ENCODE peak calls at places on chromosomes 13 and 19, in eight cellular contexts. U is progenitor cell of endocrine pancreas, G is thoracic aorta, J is astrocyte of the cerebellum, D is mesothelial cell of epicardium, M is lower lobe of right lung, H is PC-9, S is RWPE1. N is an unnamed sample.

GRCh38 chr19:46546194-46546896 is 50.7 kb upstream of the PNMA8B start:
- DNase-seq in U (no peak), G (no peak), J (no peak), D (no peak), M (peak), H (peak), S (peak), N (no peak)

GRCh38 chr13:110625771-110626321 is 10.5 kb downstream of the NAXD start:
- DNase-seq in U (no peak), G (no peak), J (no peak), D (no peak), M (no peak), H (no peak), S (no peak), N (no peak)

GRCh38 chr19:38030681-38031422 is 123.8 kb downstream of the SIPA1L3 start:
- DNase-seq in U (no peak), G (no peak), J (no peak), D (no peak), M (no peak), H (no peak), S (no peak), N (no peak)

GRCh38 chr19:56671613-56671994 is at the start of gene ZNF835:
- DNase-seq in U (no peak), G (peak), J (peak), D (no peak), M (peak), H (no peak), S (no peak), N (no peak)

GRCh38 chr13:36370108-36370429 is 23.9 kb upstream of the SPART start:
- DNase-seq in U (no peak), G (no peak), J (no peak), D (no peak), M (no peak), H (no peak), S (no peak), N (no peak)

GRCh38 chr19:2775556-2776430 is 7.3 kb downstream of the SGTA start:
- DNase-seq in U (no peak), G (no peak), J (peak), D (no peak), M (peak), H (no peak), S (no peak), N (no peak)

GRCh38 chr19:51760811-51761356 is at the start of gene FPR2:
- DNase-seq in U (no peak), G (no peak), J (no peak), D (no peak), M (no peak), H (no peak), S (no peak), N (no peak)

GRCh38 chr13:39527961-39528720 is 74.9 kb downstream of the LHFPL6 start:
- DNase-seq in U (no peak), G (no peak), J (peak), D (no peak), M (no peak), H (peak), S (peak), N (no peak)

GRCh38 chr13:73910733-73911132 is 223.5 kb downstream of the KLF12 start:
- DNase-seq in U (no peak), G (no peak), J (no peak), D (no peak), M (no peak), H (no peak), S (no peak), N (no peak)

GRCh38 chr19:45506991-45507863 is at the start of gene VASP:
- DNase-seq in U (peak), G (peak), J (peak), D (peak), M (peak), H (peak), S (peak), N (peak)

GRCh38 chr13:30088312-30088855 is 219.0 kb downstream of the KATNAL1 start:
- DNase-seq in U (no peak), G (no peak), J (no peak), D (no peak), M (no peak), H (no peak), S (no peak), N (no peak)

GRCh38 chr13:31862828-31863227 is 123.5 kb downstream of the RXFP2 start:
- DNase-seq in U (no peak), G (no peak), J (no peak), D (no peak), M (no peak), H (no peak), S (no peak), N (no peak)

GRCh38 chr13:107847406-107847805 is 367.9 kb downstream of the LIG4 start:
- DNase-seq in U (no peak), G (no peak), J (no peak), D (no peak), M (no peak), H (no peak), S (no peak), N (no peak)

GRCh38 chr19:44817725-44818469 is 9.0 kb downstream of the BCAM start:
- DNase-seq in U (no peak), G (no peak), J (no peak), D (no peak), M (no peak), H (no peak), S (no peak), N (no peak)

GRCh38 chr13:46622013-46622917 is 69.3 kb downstream of the LRCH1 start:
- DNase-seq in U (no peak), G (no peak), J (no peak), D (no peak), M (no peak), H (no peak), S (no peak), N (no peak)

GRCh38 chr13:46624821-46625220 is 71.9 kb downstream of the LRCH1 start:
- DNase-seq in U (no peak), G (no peak), J (no peak), D (no peak), M (no peak), H (no peak), S (no peak), N (no peak)

GRCh38 chr13:46621133-46621532 is 68.2 kb downstream of the LRCH1 start:
- DNase-seq in U (no peak), G (no peak), J (no peak), D (no peak), M (no peak), H (no peak), S (no peak), N (no peak)

GRCh38 chr13:46624353-46624752 is 71.4 kb downstream of the LRCH1 start:
- DNase-seq in U (no peak), G (no peak), J (no peak), D (no peak), M (no peak), H (no peak), S (no peak), N (no peak)

GRCh38 chr13:46622918-46623256 is 69.9 kb downstream of the LRCH1 start:
- DNase-seq in U (no peak), G (no peak), J (peak), D (no peak), M (no peak), H (no peak), S (no peak), N (no peak)
- TF ChIP-seq CTCF in U (no peak), G (no peak), J (no peak), D (no peak), M (no peak), H (no peak), S (no peak), N (no peak)

GRCh38 chr19:29772696-29773095 is 39.1 kb upstream of the CCNE1 start:
- DNase-seq in U (no peak), G (no peak), J (no peak), D (no peak), M (no peak), H (no peak), S (no peak), N (no peak)

GRCh38 chr19:29769997-29770396 is 41.8 kb upstream of the CCNE1 start:
- DNase-seq in U (no peak), G (no peak), J (no peak), D (no peak), M (no peak), H (no peak), S (no peak), N (no peak)

GRCh38 chr19:29773141-29773540 is 38.6 kb upstream of the CCNE1 start:
- DNase-seq in U (no peak), G (no peak), J (no peak), D (no peak), M (no peak), H (no peak), S (no peak), N (no peak)

GRCh38 chr19:29770653-29771052 is 41.1 kb upstream of the CCNE1 start:
- DNase-seq in U (no peak), G (no peak), J (no peak), D (no peak), M (no peak), H (no peak), S (no peak), N (no peak)

DNA sequence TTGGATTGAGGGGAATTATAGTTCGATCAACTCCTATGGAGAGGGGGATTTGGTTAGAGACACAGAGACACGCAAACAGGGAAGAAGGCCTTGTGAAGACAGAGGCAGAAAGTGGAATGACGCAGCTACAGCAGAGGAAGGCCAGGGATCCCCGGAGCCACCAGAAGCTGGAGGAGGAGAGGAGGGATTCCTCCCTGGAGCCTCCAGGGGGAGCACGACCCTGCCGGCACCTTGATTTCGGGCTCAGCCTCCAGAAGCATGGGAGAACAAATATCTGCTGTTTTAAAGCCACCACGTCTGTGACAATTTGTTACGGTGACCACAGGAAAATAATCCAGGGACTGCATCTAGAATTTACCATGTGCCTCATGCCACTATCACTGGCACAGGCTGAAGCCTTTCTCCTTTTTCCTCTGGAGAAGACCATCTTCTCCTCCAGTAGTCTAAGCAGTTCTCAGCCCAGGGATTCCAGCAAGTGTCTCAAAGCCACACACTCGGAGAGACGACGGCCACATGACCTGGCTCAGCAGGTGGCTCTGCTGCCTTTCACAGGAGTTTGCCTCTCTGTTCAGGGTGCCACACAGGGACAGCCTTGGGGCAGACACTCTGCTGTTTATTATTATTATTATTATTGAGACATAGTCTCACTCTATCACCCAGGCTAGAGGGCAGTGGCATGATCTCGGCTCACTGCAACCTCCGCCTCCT is 39.9 kb upstream of the CCNE1 start:
- DNase-seq in U (peak), G (no peak), J (no peak), D (peak), M (no peak), H (peak), S (peak), N (peak)
- TF ChIP-seq CTCF in U (peak), G (peak), J (peak), D (peak), M (peak), H (peak), S (peak), N (peak)

GRCh38 chr19:12665281-12665573 is 1.3 kb downstream of the MAN2B1 start:
- DNase-seq in U (no peak), G (no peak), J (no peak), D (no peak), M (peak), H (no peak), S (no peak), N (no peak)

GRCh38 chr19:12667903-12668302 is 1.3 kb downstream of the WDR83 start:
- DNase-seq in U (no peak), G (no peak), J (no peak), D (no peak), M (no peak), H (no peak), S (no peak), N (no peak)

GRCh38 chr19:12665646-12666304 is 767 bp downstream of the MAN2B1 start:
- DNase-seq in U (no peak), G (no peak), J (no peak), D (no peak), M (no peak), H (no peak), S (no peak), N (no peak)

GRCh38 chr19:12664406-12665280 is 1.9 kb downstream of the MAN2B1 start:
- DNase-seq in U (no peak), G (no peak), J (no peak), D (no peak), M (no peak), H (no peak), S (no peak), N (no peak)

GRCh38 chr19:12666305-12667048 is at the start of the genes MAN2B1 and WDR83:
- DNase-seq in U (peak), G (no peak), J (peak), D (peak), M (peak), H (peak), S (peak), N (peak)
- TF ChIP-seq CTCF in U (no peak), G (no peak), J (no peak), D (no peak), M (no peak), H (no peak), S (no peak), N (no peak)

GRCh38 chr19:50703915-50704548 is 15.6 kb downstream of the SHANK1 start:
- DNase-seq in U (no peak), G (no peak), J (no peak), D (no peak), M (no peak), H (peak), S (no peak), N (no peak)
- TF ChIP-seq CTCF in U (no peak), G (no peak), J (no peak), D (no peak), M (no peak), H (peak), S (no peak), N (peak)

GRCh38 chr13:78602561-78603239 is 652 bp downstream of the POU4F1 start:
- DNase-seq in U (no peak), G (no peak), J (no peak), D (no peak), M (no peak), H (no peak), S (no peak), N (no peak)

GRCh38 chr13:78601886-78602560 is 1.3 kb downstream of the POU4F1 start:
- DNase-seq in U (no peak), G (no peak), J (no peak), D (no peak), M (no peak), H (no peak), S (no peak), N (no peak)

GRCh38 chr13:78604782-78605611 is 1.6 kb upstream of the POU4F1 start:
- DNase-seq in U (no peak), G (no peak), J (no peak), D (no peak), M (no peak), H (no peak), S (no peak), N (no peak)

GRCh38 chr13:78601124-78601885 is 2.0 kb downstream of the POU4F1 start:
- DNase-seq in U (no peak), G (no peak), J (no peak), D (no peak), M (no peak), H (no peak), S (no peak), N (no peak)

DNA sequence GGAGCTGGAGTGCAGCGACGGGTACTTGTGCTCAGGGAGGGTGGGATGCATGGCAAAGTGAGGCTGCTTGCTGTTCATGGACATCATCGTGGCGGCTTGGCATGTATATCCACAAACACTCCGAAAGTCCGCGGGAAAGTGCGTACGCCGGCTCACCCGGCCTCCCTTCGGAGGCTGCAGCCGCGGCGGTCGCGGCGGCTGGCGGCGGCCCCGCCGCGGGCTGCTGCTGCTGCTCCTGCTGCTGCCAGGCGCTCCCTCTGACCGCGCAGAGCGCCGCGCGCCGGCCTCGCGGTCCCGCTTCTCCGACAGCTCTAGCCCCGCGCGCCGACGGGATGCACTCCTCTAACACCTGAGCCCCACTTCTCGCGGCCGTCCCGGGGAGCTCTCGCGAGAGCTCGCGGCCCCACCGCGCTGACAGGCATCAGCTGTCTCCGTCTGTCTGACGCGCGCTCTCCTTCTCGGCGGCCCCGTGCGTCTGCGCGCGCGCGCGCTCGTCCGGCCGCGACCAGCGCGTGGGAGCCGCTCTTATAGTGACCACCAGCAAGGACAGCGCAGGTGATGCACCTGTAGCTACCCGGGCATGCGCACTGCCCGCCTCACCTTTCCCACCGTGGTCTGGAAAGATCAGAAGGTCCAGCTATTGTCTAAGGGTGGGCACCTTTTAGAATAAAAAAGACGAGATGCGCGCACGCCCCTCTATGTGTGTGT is at the start of gene POU4F1:
- DNase-seq in U (peak), G (no peak), J (no peak), D (peak), M (peak), H (no peak), S (peak), N (no peak)
- TF ChIP-seq CTCF in U (no peak), G (no peak), J (no peak), D (no peak), M (no peak), H (no peak), S (no peak), N (no peak)

N was measured in neural crest cell.